ENCODE peak calls at places on chromosomes 6 and 20, in ten cellular contexts. O, V, G, Y, S, H, Z, F, I and W are unnamed samples.

GRCh38 chr6:142469220-142469619 is 167.4 kb downstream of the ADGRG6 start:
- DNase-seq in O (no peak), V (no peak), G (no peak), Y (no peak), S (no peak), H (no peak), Z (no peak), F (no peak), I (no peak), W (no peak)

GRCh38 chr6:139282684-139283083 is 9.1 kb downstream of the TXLNB start:
- DNase-seq in O (no peak), V (no peak), G (no peak), Y (no peak), S (no peak), H (no peak), Z (no peak), F (no peak), I (no peak), W (no peak)

GRCh38 chr6:141290871-141291270 is 841.9 kb upstream of the GJE1 start:
- DNase-seq in O (no peak), V (no peak), G (no peak), Y (no peak), S (no peak), H (no peak), Z (no peak), F (no peak), I (no peak), W (no peak)

GRCh38 chr6:121645100-121645745 is 209.8 kb downstream of the GJA1 start:
- DNase-seq in O (no peak), V (no peak), G (no peak), Y (no peak), S (no peak), H (no peak), Z (no peak), F (no peak), I (no peak), W (no peak)

GRCh38 chr6:135318728-135319469 is 137.8 kb downstream of the MYB start:
- DNase-seq in O (no peak), V (no peak), G (no peak), Y (no peak), S (no peak), H (no peak), Z (no peak), F (no peak), I (no peak), W (no peak)

GRCh38 chr6:118528129-118528528 is 20.0 kb upstream of the PLN start:
- DNase-seq in O (no peak), V (no peak), G (no peak), Y (no peak), S (no peak), H (no peak), Z (no peak), F (no peak), I (no peak), W (no peak)

GRCh38 chr20:13515796-13516533 is 122.8 kb downstream of the TASP1 start:
- DNase-seq in O (no peak), V (no peak), G (no peak), Y (no peak), S (no peak), H (no peak), Z (no peak), F (no peak), I (no peak), W (no peak)

GRCh38 chr6:141050470-141050869 is 1082.3 kb upstream of the GJE1 start:
- DNase-seq in O (no peak), V (no peak), G (no peak), Y (no peak), S (no peak), H (peak; percentile 90), Z (no peak), F (no peak), I (no peak), W (no peak)

GRCh38 chr6:144585217-144585814 is 300.2 kb downstream of the UTRN start:
- DNase-seq in O (no peak), V (peak; percentile 56), G (no peak), Y (no peak), S (no peak), H (peak; percentile 67), Z (no peak), F (no peak), I (no peak), W (no peak)

GRCh38 chr6:144580771-144581170 is 295.6 kb downstream of the UTRN start:
- DNase-seq in O (no peak), V (no peak), G (no peak), Y (no peak), S (no peak), H (no peak), Z (no peak), F (no peak), I (no peak), W (no peak)

GRCh38 chr6:144583614-144583954 is 298.4 kb downstream of the UTRN start:
- DNase-seq in O (no peak), V (no peak), G (no peak), Y (no peak), S (no peak), H (no peak), Z (no peak), F (no peak), I (no peak), W (no peak)

GRCh38 chr6:144581807-144582537 is 296.8 kb downstream of the UTRN start:
- DNase-seq in O (no peak), V (peak; percentile 63), G (no peak), Y (no peak), S (no peak), H (peak; percentile 43), Z (no peak), F (no peak), I (peak; percentile 57), W (no peak)

GRCh38 chr6:144582939-144583613 is 297.9 kb downstream of the UTRN start:
- DNase-seq in O (peak; percentile 22), V (peak; percentile 27), G (no peak), Y (peak; percentile 32), S (no peak), H (peak; percentile 20), Z (no peak), F (peak; percentile 44), I (peak; percentile 65), W (peak; percentile 48)
- H3K4me3 ChIP-seq in O (no peak overlapping the region), V (peak overlapping the region; percentile 28), G (no peak overlapping the region), Y (peak overlapping the region; percentile 23), S (peak overlapping the region; percentile 58), H (no peak overlapping the region), Z (peak overlapping the region; percentile 24), F (no peak overlapping the region), I (peak overlapping the region; percentile 70), W (no peak overlapping the region)

GRCh38 chr6:33215281-33215680 is 7.0 kb downstream of the RING1 start:
- DNase-seq in O (no peak), V (no peak), G (peak; percentile 33), Y (no peak), S (no peak), H (no peak), Z (no peak), F (no peak), I (peak; percentile 58), W (no peak)

GRCh38 chr6:33215761-33216649 is 7.7 kb downstream of the RING1 start:
- DNase-seq in O (no peak), V (no peak), G (peak; percentile 35), Y (no peak), S (no peak), H (no peak), Z (no peak), F (no peak), I (no peak), W (no peak)

GRCh38 chr6:33213166-33213988 is 5.1 kb downstream of the RING1 start:
- DNase-seq in O (no peak), V (peak; percentile 63), G (peak; percentile 68), Y (no peak), S (no peak), H (no peak), Z (no peak), F (no peak), I (peak; percentile 81), W (no peak)

GRCh38 chr6:33212857-33213165 is 4.5 kb downstream of the RING1 start:
- DNase-seq in O (no peak), V (no peak), G (no peak), Y (no peak), S (no peak), H (no peak), Z (no peak), F (no peak), I (no peak), W (no peak)

DNA sequence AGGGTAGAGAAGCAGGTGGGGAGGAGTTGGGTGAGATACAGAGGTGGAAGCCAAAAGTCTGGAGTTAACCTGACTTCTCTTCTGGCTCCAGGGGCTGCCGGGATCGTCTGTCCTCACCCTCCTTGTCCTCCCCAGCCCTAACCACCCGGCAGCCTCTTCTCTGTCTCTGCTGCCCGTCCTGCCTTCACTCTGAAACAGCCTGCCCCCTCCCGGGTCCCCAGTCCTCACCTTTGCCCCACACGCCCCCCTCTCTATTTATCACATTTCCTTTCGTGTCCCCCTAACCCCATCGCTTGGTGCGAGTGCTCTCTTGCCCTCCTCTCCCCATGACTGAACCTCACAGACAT is 5.7 kb downstream of the RING1 start:
- DNase-seq in O (no peak), V (no peak), G (no peak), Y (no peak), S (no peak), H (no peak), Z (no peak), F (no peak), I (peak; percentile 54), W (no peak)
- H3K4me3 ChIP-seq in O (peak overlapping the region; percentile 41), V (peak overlapping the region; percentile 59), G (peak overlapping the region; percentile 52), Y (peak overlapping the region; percentile 65), S (peak overlapping the region; percentile 63), H (peak overlapping the region; percentile 69), Z (peak overlapping the region; percentile 41), F (peak overlapping the region; percentile 53), I (peak overlapping the region; percentile 85), W (peak overlapping the region; percentile 35)

DNA sequence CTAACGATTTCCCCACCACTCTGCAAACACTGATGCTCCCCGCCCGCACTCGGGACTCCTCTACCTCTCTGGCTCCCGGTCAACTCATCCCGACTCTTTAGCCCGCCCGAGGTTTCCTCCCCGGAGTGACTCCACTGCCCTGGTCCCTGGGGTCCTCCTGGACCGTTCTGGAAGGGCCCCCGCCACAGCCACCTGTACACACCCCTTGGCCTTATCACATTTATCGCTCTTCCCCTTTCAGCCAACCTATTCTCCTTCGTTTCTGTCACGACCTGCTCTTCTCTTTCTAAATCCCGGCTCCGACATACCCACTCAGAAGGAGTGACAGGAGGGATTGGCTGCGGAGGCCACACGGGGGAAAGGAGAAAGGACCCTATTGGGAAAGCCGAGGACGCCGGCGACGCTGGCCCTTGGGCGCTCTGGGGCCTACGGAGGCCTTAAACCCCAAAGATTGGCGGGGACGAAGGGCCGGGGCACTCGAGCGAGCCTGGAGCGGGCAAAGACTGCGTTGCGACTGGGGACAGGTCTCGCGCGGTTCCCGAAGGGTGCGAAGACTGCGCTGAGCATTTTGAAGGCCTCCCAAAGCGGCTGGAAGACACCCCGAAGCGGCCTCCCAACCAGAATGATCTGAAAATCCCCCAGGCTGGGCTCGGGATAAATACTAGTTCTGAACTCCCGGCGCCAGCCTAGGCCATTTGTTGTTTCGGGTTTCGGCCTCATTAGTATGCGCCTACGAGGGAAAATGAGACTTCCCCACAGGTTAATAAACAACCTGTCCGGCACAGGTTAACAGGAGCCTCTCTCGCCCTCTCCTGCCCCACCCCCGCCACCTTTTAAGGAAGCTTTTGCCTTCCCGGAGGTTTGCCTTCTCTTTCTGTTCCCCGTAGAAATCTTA is 9.2 kb downstream of the SIM1 start:
- DNase-seq in O (no peak), V (peak; percentile 71), G (no peak), Y (no peak), S (no peak), H (no peak), Z (peak; percentile 85), F (no peak), I (peak; percentile 85), W (no peak)
- H3K4me3 ChIP-seq in O (no peak overlapping the region), V (peak overlapping the region; percentile 19), G (no peak overlapping the region), Y (no peak overlapping the region), S (no peak overlapping the region), H (no peak overlapping the region), Z (peak overlapping the region; percentile 32), F (no peak overlapping the region), I (peak overlapping the region; percentile 71), W (no peak overlapping the region)

GRCh38 chr20:51563141-51563596 is 20.6 kb upstream of the NFATC2 start:
- DNase-seq in O (no peak), V (no peak), G (no peak), Y (no peak), S (peak; percentile 60), H (no peak), Z (no peak), F (no peak), I (no peak), W (no peak)
- H3K4me3 ChIP-seq in O (peak overlapping the region; percentile 55), V (peak overlapping the region; percentile 52), G (peak overlapping the region; percentile 49), Y (peak overlapping the region; percentile 68), S (peak overlapping the region; percentile 62), H (peak overlapping the region; percentile 68), Z (peak overlapping the region; percentile 55), F (peak overlapping the region; percentile 46), I (peak overlapping the region; percentile 84), W (peak overlapping the region; percentile 30)